ENCODE peak calls at places on chromosomes 6 and 20, in ten cellular contexts. E, V, Z, X, N, W, R, K, Q and D are unnamed samples.

GRCh38 chr6:154932562-154933027 is 62.5 kb upstream of the TIAM2 start:
- DNase-seq in E (no peak), V (no peak), Z (no peak), X (peak), N (peak), W (no peak), R (no peak), K (peak), Q (no peak), D (no peak)

GRCh38 chr6:134604014-134604676 is 286.2 kb upstream of the SGK1 start:
- DNase-seq in E (no peak), V (no peak), Z (no peak), X (no peak), N (no peak), W (no peak), R (no peak), K (no peak), Q (no peak), D (peak)

GRCh38 chr20:53962388-53962787 is 108.0 kb downstream of the BCAS1 start:
- DNase-seq in E (no peak), V (no peak), Z (no peak), X (no peak), N (no peak), W (no peak), R (no peak), K (no peak), Q (no peak), D (no peak)

GRCh38 chr6:45922728-45923351 is 92.8 kb downstream of the CLIC5 start:
- DNase-seq in E (peak), V (no peak), Z (peak), X (peak), N (peak), W (peak), R (peak), K (peak), Q (peak), D (no peak)

GRCh38 chr20:41034239-41034638 is 5.6 kb downstream of the TOP1 start:
- DNase-seq in E (no peak), V (no peak), Z (no peak), X (no peak), N (no peak), W (no peak), R (no peak), K (no peak), Q (no peak), D (no peak)

GRCh38 chr6:37441651-37442050 is 8.6 kb downstream of the CMTR1 start:
- DNase-seq in E (no peak), V (no peak), Z (no peak), X (no peak), N (no peak), W (no peak), R (no peak), K (no peak), Q (no peak), D (no peak)

GRCh38 chr6:75204959-75205775 is 686 bp downstream of the COL12A1 start:
- DNase-seq in E (no peak), V (peak), Z (no peak), X (peak), N (peak), W (no peak), R (peak), K (peak), Q (peak), D (peak)

GRCh38 chr6:125480571-125480970 is 178.8 kb upstream of the HDDC2 start:
- DNase-seq in E (no peak), V (no peak), Z (no peak), X (no peak), N (no peak), W (no peak), R (no peak), K (no peak), Q (no peak), D (no peak)

GRCh38 chr6:169661357-169661756 is 40.5 kb downstream of the WDR27 start:
- DNase-seq in E (no peak), V (no peak), Z (no peak), X (no peak), N (no peak), W (no peak), R (no peak), K (no peak), Q (peak), D (no peak)

GRCh38 chr6:90653750-90654149 is 66.9 kb upstream of the MAP3K7 start:
- DNase-seq in E (no peak), V (no peak), Z (no peak), X (no peak), N (no peak), W (no peak), R (no peak), K (no peak), Q (no peak), D (no peak)

GRCh38 chr6:45445749-45446454 is 68.2 kb upstream of the SUPT3H start:
- DNase-seq in E (no peak), V (no peak), Z (peak), X (peak), N (peak), W (peak), R (no peak), K (peak), Q (peak), D (no peak)

GRCh38 chr6:32947552-32948465 is 5.1 kb downstream of the HLA-DMA start:
- DNase-seq in E (no peak), V (no peak), Z (no peak), X (peak), N (no peak), W (peak), R (peak), K (peak), Q (no peak), D (peak)

GRCh38 chr6:87237804-87238203 is 82.4 kb downstream of the ZNF292 start:
- DNase-seq in E (no peak), V (no peak), Z (no peak), X (peak), N (peak), W (peak), R (no peak), K (peak), Q (no peak), D (no peak)

GRCh38 chr6:55058682-55059081 is 115.6 kb upstream of the HCRTR2 start:
- DNase-seq in E (no peak), V (no peak), Z (no peak), X (no peak), N (no peak), W (no peak), R (no peak), K (no peak), Q (no peak), D (no peak)

GRCh38 chr6:33763483-33763882 is 16.8 kb upstream of the IP6K3 start:
- DNase-seq in E (no peak), V (no peak), Z (no peak), X (no peak), N (no peak), W (no peak), R (no peak), K (no peak), Q (no peak), D (no peak)

GRCh38 chr6:37699138-37699766 is 1.6 kb upstream of the MDGA1 start:
- DNase-seq in E (no peak), V (no peak), Z (no peak), X (no peak), N (no peak), W (no peak), R (no peak), K (no peak), Q (no peak), D (no peak)

GRCh38 chr6:93040375-93040774 is 379.0 kb downstream of the EPHA7 start:
- DNase-seq in E (no peak), V (no peak), Z (no peak), X (no peak), N (no peak), W (no peak), R (no peak), K (peak), Q (no peak), D (no peak)

GRCh38 chr6:152135755-152136448 is 328.4 kb downstream of the ESR1 start:
- DNase-seq in E (no peak), V (no peak), Z (no peak), X (no peak), N (peak), W (peak), R (no peak), K (no peak), Q (no peak), D (no peak)

GRCh38 chr6:128515550-128516513 is 4.6 kb downstream of the PTPRK start:
- DNase-seq in E (no peak), V (no peak), Z (no peak), X (peak), N (no peak), W (no peak), R (no peak), K (peak), Q (no peak), D (no peak)

GRCh38 chr6:96394727-96395126 is 126.9 kb upstream of the UFL1 start:
- DNase-seq in E (no peak), V (no peak), Z (no peak), X (no peak), N (no peak), W (no peak), R (no peak), K (no peak), Q (no peak), D (no peak)

GRCh38 chr6:144415835-144416237 is 130.7 kb downstream of the UTRN start:
- DNase-seq in E (no peak), V (no peak), Z (no peak), X (peak), N (no peak), W (peak), R (no peak), K (peak), Q (no peak), D (no peak)

GRCh38 chr20:1855113-1855512 is 40.1 kb upstream of the SIRPA start:
- DNase-seq in E (no peak), V (no peak), Z (no peak), X (no peak), N (no peak), W (no peak), R (no peak), K (no peak), Q (no peak), D (no peak)

GRCh38 chr6:154292066-154292465 is 64.5 kb downstream of the IPCEF1 start:
- DNase-seq in E (no peak), V (no peak), Z (no peak), X (peak), N (no peak), W (no peak), R (no peak), K (peak), Q (no peak), D (no peak)

GRCh38 chr6:34792605-34793500 is 970 bp downstream of the BLTP3A start:
- DNase-seq in E (no peak), V (no peak), Z (no peak), X (peak), N (peak), W (no peak), R (peak), K (peak), Q (no peak), D (no peak)

GRCh38 chr6:5205877-5206840 is 54.6 kb downstream of the LYRM4 start:
- DNase-seq in E (peak), V (no peak), Z (peak), X (peak), N (no peak), W (no peak), R (no peak), K (peak), Q (no peak), D (peak)

GRCh38 chr20:824490-824889 is 9.0 kb upstream of the FAM110A start:
- DNase-seq in E (no peak), V (no peak), Z (no peak), X (no peak), N (no peak), W (no peak), R (no peak), K (no peak), Q (peak), D (peak)

GRCh38 chr20:23086931-23087411 is 847 bp upstream of the CD93 start:
- DNase-seq in E (no peak), V (no peak), Z (peak), X (no peak), N (no peak), W (no peak), R (no peak), K (no peak), Q (no peak), D (peak)

GRCh38 chr6:121688974-121689373 is 253.5 kb downstream of the GJA1 start:
- DNase-seq in E (no peak), V (no peak), Z (no peak), X (no peak), N (no peak), W (no peak), R (no peak), K (no peak), Q (no peak), D (no peak)

GRCh38 chr6:34110610-34111009 is 35.3 kb downstream of the GRM4 start:
- DNase-seq in E (no peak), V (no peak), Z (no peak), X (no peak), N (no peak), W (no peak), R (no peak), K (no peak), Q (no peak), D (peak)

GRCh38 chr6:170031684-170032121 is 259.2 kb downstream of the DLL1 start:
- DNase-seq in E (peak), V (peak), Z (no peak), X (no peak), N (no peak), W (no peak), R (no peak), K (no peak), Q (peak), D (peak)

GRCh38 chr6:14270925-14271791 is 153.6 kb downstream of the CD83 start:
- DNase-seq in E (no peak), V (no peak), Z (no peak), X (peak), N (peak), W (no peak), R (peak), K (peak), Q (no peak), D (no peak)

GRCh38 chr6:50821431-50822077 is 2.9 kb downstream of the TFAP2B start:
- DNase-seq in E (no peak), V (no peak), Z (no peak), X (no peak), N (no peak), W (no peak), R (no peak), K (no peak), Q (no peak), D (no peak)

GRCh38 chr6:164195605-164196004 is 781.1 kb downstream of the QKI start:
- DNase-seq in E (no peak), V (no peak), Z (no peak), X (no peak), N (no peak), W (no peak), R (no peak), K (no peak), Q (no peak), D (no peak)

GRCh38 chr6:33419580-33420492 is at the start of gene SYNGAP1:
- DNase-seq in E (no peak), V (no peak), Z (no peak), X (peak), N (no peak), W (no peak), R (peak), K (peak), Q (no peak), D (peak)

GRCh38 chr20:47086316-47086715 is 191.7 kb downstream of the EYA2 start:
- DNase-seq in E (no peak), V (no peak), Z (no peak), X (no peak), N (no peak), W (no peak), R (no peak), K (no peak), Q (no peak), D (no peak)

GRCh38 chr20:7924692-7925091 is 15.6 kb downstream of the HAO1 start:
- DNase-seq in E (no peak), V (no peak), Z (no peak), X (peak), N (no peak), W (peak), R (no peak), K (peak), Q (no peak), D (no peak)

GRCh38 chr6:53956068-53956711 is 155.1 kb upstream of the MLIP start:
- DNase-seq in E (peak), V (peak), Z (peak), X (peak), N (peak), W (peak), R (peak), K (peak), Q (peak), D (no peak)

GRCh38 chr6:43972915-43973304 is 154.3 kb downstream of the MRPL14 start:
- DNase-seq in E (peak), V (peak), Z (peak), X (peak), N (no peak), W (no peak), R (no peak), K (peak), Q (peak), D (peak)

DNA sequence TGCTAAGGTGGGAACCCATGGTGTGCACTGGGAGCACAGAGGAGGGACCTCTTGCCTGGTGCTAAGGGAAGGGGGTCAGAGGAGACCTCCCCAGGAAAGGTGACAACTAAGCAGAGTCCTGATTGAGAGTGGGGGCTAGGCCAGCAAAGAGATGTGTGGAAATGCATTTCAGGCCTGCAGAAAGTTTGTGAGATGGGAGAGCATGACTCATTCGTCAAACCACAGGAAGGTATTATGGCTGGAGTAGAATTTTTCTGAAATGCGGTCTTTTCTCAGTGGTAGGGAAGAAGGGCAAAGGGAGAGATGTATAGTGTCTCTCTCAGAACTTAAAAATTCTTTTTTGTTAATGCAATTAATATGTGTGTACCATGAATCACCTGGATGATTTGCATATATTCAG is 23.6 kb upstream of the EDN1 start:
- DNase-seq in E (no peak), V (no peak), Z (no peak), X (peak), N (no peak), W (no peak), R (no peak), K (peak), Q (no peak), D (no peak)
- H3K4me3 ChIP-seq in E (no peak), V (no peak), Z (no peak), X (no peak), N (no peak), W (no peak), R (no peak), K (no peak), Q (no peak), D (no peak)

DNA sequence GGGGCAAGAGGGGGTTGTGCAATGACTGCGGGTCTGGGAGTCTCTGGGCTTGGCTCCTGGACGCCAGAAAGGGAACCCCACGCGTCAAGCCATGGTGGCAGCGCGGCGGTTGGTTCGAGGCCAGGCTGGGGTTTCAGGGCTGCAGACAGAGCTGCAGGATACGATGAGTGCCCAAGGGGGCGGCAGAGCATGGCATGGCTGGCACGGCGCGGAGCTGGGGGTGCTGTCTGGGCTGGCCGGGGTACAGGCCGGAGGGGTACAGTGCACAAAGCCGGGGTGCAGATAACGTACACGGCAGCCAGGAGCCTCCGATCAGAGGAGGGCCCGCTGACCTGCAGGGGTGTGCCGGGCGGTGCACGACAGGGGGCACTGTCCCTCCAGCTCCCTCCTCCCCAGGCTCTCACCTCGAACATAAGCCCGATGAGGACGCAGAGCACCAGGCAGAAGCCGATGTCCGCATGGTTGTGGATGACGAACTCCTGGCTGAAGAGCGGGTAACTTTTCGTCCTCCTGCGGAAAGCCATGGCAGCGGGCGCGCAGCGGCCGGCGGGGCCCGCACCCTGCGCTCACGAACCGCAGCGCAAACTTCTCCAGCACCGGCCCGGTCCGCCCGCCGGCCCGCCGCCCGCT is 353 bp downstream of the TRAM2 start:
- DNase-seq in E (peak), V (no peak), Z (peak), X (peak), N (peak), W (no peak), R (peak), K (peak), Q (peak), D (peak)
- H3K27ac ChIP-seq in E (peak), V (peak), Z (peak), X (peak), N (peak), W (peak), R (peak), K (peak), Q (peak), D (peak)

DNA sequence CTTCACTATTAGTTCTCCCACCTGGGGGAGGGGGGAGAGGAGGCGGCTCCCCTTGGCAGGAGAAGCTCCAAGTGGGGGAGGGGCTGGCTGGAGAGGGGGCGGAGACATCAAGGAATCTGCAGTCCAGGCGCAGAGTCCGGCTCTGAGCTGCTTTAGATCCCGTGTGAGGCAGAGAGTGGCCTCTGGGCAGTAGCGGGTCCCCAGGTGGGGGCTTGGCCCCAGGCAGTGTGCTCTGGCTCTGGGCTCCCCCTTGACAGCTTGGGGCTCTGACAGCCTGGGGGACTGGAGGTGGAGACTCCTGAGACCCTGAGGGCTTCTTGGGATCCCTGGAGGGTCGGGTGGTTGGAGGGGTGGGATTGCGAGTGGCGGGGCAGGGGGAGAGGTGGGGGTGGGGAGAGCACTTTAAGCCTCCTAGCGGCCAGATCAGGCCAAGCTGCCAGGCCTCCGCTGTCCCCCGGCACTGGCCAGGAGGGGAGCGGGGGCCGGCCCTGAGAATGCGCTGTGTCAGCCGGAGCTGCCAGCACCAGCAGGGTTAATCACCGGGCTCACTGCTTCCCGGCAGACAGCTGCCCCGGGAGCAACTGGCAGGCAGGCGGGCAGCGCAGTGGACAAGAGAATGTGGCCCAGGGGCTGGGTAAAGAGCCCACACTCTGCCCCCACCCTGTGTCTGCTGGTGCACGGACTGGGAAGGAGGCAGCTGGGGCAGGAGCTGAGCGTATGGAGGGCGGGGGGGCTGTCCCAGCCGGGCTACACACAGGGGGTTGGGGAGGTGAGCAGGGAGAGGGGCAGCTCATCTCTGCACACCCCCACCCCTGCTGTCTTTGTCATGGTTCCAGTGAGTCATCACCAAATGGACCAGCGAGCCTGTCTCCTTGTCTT is 1.8 kb upstream of the LAMA5 start:
- DNase-seq in E (no peak), V (no peak), Z (peak), X (peak), N (no peak), W (no peak), R (peak), K (peak), Q (no peak), D (peak)
- TF ChIP-seq CTCF in E (peak), V (peak), Z (peak), X (peak), N (peak), W (peak), R (peak), K (no peak), Q (peak), D (peak)

GRCh38 chr6:108561742-108562502 is 1.2 kb downstream of the FOXO3 start:
- DNase-seq in E (no peak), V (peak), Z (no peak), X (peak), N (no peak), W (no peak), R (peak), K (no peak), Q (peak), D (peak)
- H3K4me3 ChIP-seq in E (peak), V (peak), Z (peak), X (peak), N (peak), W (peak), R (peak), K (peak), Q (peak), D (peak)